ENCODE peak calls at places on chromosomes 16 and 17, in nine cellular contexts. G, N, J, E, T, Z, C, Q and A are unnamed samples. For H3K4me1, the result is how much of the 10 kb centered on the place peaks cover.

GRCh38 chr16:73831197-73831596 is 465.4 kb upstream of the PSMD7 start:
- DNase-seq in Z (no peak), N (no peak), Q (no peak), T (no peak), E (no peak), J (no peak), C (no peak), G (no peak), A (no peak)

GRCh38 chr17:78826836-78827509 is 13.6 kb downstream of the USP36 start:
- DNase-seq in J (no peak), G (no peak), Q (no peak), Z (no peak), N (no peak), E (no peak), C (no peak), T (peak), A (no peak)

GRCh38 chr17:81223758-81224122 is 975 bp upstream of the CEP131 start:
- DNase-seq in Q (no peak), N (no peak), C (peak), G (no peak), E (no peak), J (no peak), Z (no peak), T (no peak), A (no peak)

GRCh38 chr16:49530396-49530795 is 156.8 kb downstream of the C16orf78 start:
- DNase-seq in Z (no peak), E (no peak), T (no peak), Q (no peak), J (no peak), G (no peak), C (no peak), N (no peak), A (no peak)

GRCh38 chr16:1687427-1688316 is 9.6 kb downstream of the JPT2 start:
- DNase-seq in J (no peak), C (no peak), G (no peak), Q (no peak), Z (no peak), T (no peak), E (no peak), N (no peak), A (peak)

GRCh38 chr17:46179375-46179999 is 13.7 kb downstream of the KANSL1 start:
- DNase-seq in E (no peak), C (no peak), G (no peak), Z (no peak), Q (no peak), T (no peak), J (no peak), N (no peak), A (no peak)

GRCh38 chr17:39756376-39757079 is 18.8 kb downstream of the GRB7 start:
- DNase-seq in T (peak), J (no peak), E (no peak), N (no peak), Q (no peak), G (no peak), Z (no peak), C (no peak), A (no peak)

GRCh38 chr17:75645501-75645888 is 12.3 kb downstream of the SMIM5 start:
- DNase-seq in C (peak), E (no peak), Q (no peak), T (peak), J (no peak), G (no peak), N (no peak), Z (peak), A (peak)

GRCh38 chr17:67013891-67014290 is 30.5 kb upstream of the CACNG1 start:
- DNase-seq in C (no peak), E (no peak), Z (no peak), T (no peak), G (no peak), Q (no peak), N (no peak), J (no peak), A (no peak)

GRCh38 chr17:11309033-11309432 is 68.0 kb downstream of the SHISA6 start:
- DNase-seq in C (no peak), G (no peak), N (no peak), Z (no peak), Q (no peak), T (no peak), E (no peak), J (no peak), A (no peak)

GRCh38 chr17:17684901-17685774 is 3.9 kb downstream of the RAI1 start:
- DNase-seq in Z (peak), N (no peak), G (no peak), C (no peak), J (no peak), Q (no peak), E (no peak), T (no peak), A (peak)

GRCh38 chr16:6496996-6497395 is 835.6 kb upstream of the RBFOX1 start:
- DNase-seq in Q (no peak), N (no peak), C (no peak), T (no peak), E (no peak), G (no peak), J (no peak), Z (no peak), A (no peak)

GRCh38 chr16:69112285-69113129 is 7.1 kb downstream of the HAS3 start:
- DNase-seq in C (peak), G (peak), N (no peak), J (peak), Q (peak), Z (no peak), E (peak), T (peak), A (peak)

GRCh38 chr17:60506312-60506711 is 19.7 kb downstream of the APPBP2 start:
- DNase-seq in T (no peak), J (no peak), E (no peak), Q (no peak), G (no peak), N (no peak), C (no peak), Z (peak), A (no peak)

GRCh38 chr17:75151893-75152292 is 2.4 kb downstream of the JPT1 start:
- DNase-seq in G (no peak), C (no peak), T (no peak), E (no peak), N (no peak), Q (no peak), J (no peak), Z (no peak), A (no peak)

GRCh38 chr16:31916056-31916488 is 42.5 kb downstream of the ZNF267 start:
- DNase-seq in Q (no peak), C (no peak), G (no peak), N (no peak), J (no peak), T (no peak), E (no peak), Z (no peak), A (no peak)

GRCh38 chr17:77480509-77481215 is 339.9 kb downstream of the SEC14L1 start:
- DNase-seq in E (no peak), C (no peak), J (no peak), Z (no peak), G (no peak), Q (no peak), N (no peak), T (no peak), A (no peak)

GRCh38 chr17:45290269-45290765 is 26.5 kb downstream of the MAP3K14 start:
- DNase-seq in Q (no peak), Z (no peak), E (no peak), C (no peak), G (no peak), N (no peak), T (no peak), J (no peak), A (no peak)

GRCh38 chr16:69691980-69692911 is 34.1 kb downstream of the NQO1 start:
- DNase-seq in J (no peak), T (no peak), G (no peak), N (no peak), E (no peak), Z (peak), C (no peak), Q (no peak), A (no peak)

GRCh38 chr17:223723-224471 is 42.4 kb upstream of the DOC2B start:
- DNase-seq in N (no peak), G (no peak), E (peak), T (peak), Q (no peak), Z (no peak), J (no peak), C (no peak), A (no peak)

GRCh38 chr17:973053-973452 is 6.5 kb downstream of the NXN start:
- DNase-seq in N (no peak), E (no peak), Z (peak), G (no peak), Q (no peak), J (no peak), T (no peak), C (no peak), A (no peak)

GRCh38 chr16:88472637-88473205 is 19.6 kb downstream of the ZFPM1 start:
- DNase-seq in T (no peak), G (no peak), Z (no peak), Q (no peak), N (no peak), E (peak), J (no peak), C (no peak), A (no peak)

GRCh38 chr16:66871840-66872239 is 8.5 kb upstream of the PDP2 start:
- DNase-seq in T (no peak), N (no peak), E (no peak), Q (no peak), G (no peak), J (no peak), C (peak), Z (no peak), A (no peak)

GRCh38 chr17:57622886-57623433 is 122.1 kb downstream of the CCDC182 start:
- DNase-seq in G (no peak), N (no peak), E (no peak), Z (peak), C (no peak), T (no peak), J (no peak), Q (peak), A (no peak)

GRCh38 chr16:2299915-2300192 is 31.9 kb upstream of the RNPS1 start:
- DNase-seq in C (no peak), G (no peak), E (no peak), Z (no peak), J (no peak), Q (no peak), N (no peak), T (no peak), A (no peak)

GRCh38 chr16:2584742-2585650 is 47.2 kb downstream of the PDPK1 start:
- DNase-seq in C (no peak), N (no peak), J (no peak), T (peak), E (peak), Q (no peak), Z (no peak), G (no peak), A (no peak)

GRCh38 chr16:24855678-24856077 is 9.9 kb downstream of the SLC5A11 start:
- DNase-seq in E (no peak), T (peak), G (no peak), Q (no peak), Z (no peak), J (no peak), N (no peak), C (no peak), A (no peak)

GRCh38 chr17:51439395-51440229 is 179.3 kb downstream of the UTP18 start:
- DNase-seq in G (no peak), T (no peak), Z (peak), C (no peak), E (no peak), Q (no peak), J (no peak), N (no peak), A (peak)

GRCh38 chr17:78034429-78035091 is 76.1 kb downstream of the TNRC6C start:
- DNase-seq in N (no peak), E (no peak), C (no peak), J (no peak), Q (no peak), T (no peak), Z (peak), G (no peak), A (no peak)

GRCh38 chr16:23924138-23924537 is 88.4 kb downstream of the PRKCB start:
- DNase-seq in G (no peak), Q (no peak), J (no peak), C (no peak), T (no peak), Z (no peak), E (no peak), N (no peak), A (no peak)

GRCh38 chr17:77842148-77842905 is 116.2 kb upstream of the TNRC6C start:
- DNase-seq in C (no peak), T (peak), J (no peak), Z (peak), Q (no peak), E (peak), G (no peak), N (no peak), A (no peak)

GRCh38 chr17:28370035-28370743 is at the start of gene VTN:
- DNase-seq in J (peak), E (peak), T (no peak), G (no peak), Q (peak), N (no peak), Z (no peak), C (no peak), A (no peak)

GRCh38 chr17:60369727-60370126 is 22.2 kb downstream of the USP32 start:
- DNase-seq in E (no peak), T (no peak), Z (no peak), G (no peak), J (no peak), N (no peak), C (no peak), Q (no peak), A (no peak)

GRCh38 chr17:38451030-38451839 is 23.0 kb downstream of the ARHGAP23 start:
- DNase-seq in N (peak), Q (peak), C (no peak), G (no peak), J (no peak), T (no peak), Z (no peak), E (peak), A (peak)

GRCh38 chr17:19578545-19578944 is 44.9 kb downstream of the SLC47A1 start:
- DNase-seq in Q (no peak), E (no peak), J (no peak), T (no peak), Z (no peak), C (no peak), G (no peak), N (no peak), A (no peak)

GRCh38 chr17:47401100-47401499 is 77.3 kb downstream of the EFCAB13 start:
- DNase-seq in Q (no peak), J (no peak), G (no peak), E (no peak), Z (no peak), T (no peak), N (no peak), C (no peak), A (no peak)

GRCh38 chr16:46727184-46727583 is 21.0 kb downstream of the MYLK3 start:
- DNase-seq in Q (no peak), E (no peak), C (no peak), G (no peak), T (no peak), N (no peak), J (no peak), Z (no peak), A (no peak)

GRCh38 chr16:24309222-24309905 is 53.2 kb downstream of the CACNG3 start:
- DNase-seq in G (no peak), Q (no peak), E (no peak), J (no peak), T (no peak), N (no peak), C (no peak), Z (peak), A (no peak)

DNA sequence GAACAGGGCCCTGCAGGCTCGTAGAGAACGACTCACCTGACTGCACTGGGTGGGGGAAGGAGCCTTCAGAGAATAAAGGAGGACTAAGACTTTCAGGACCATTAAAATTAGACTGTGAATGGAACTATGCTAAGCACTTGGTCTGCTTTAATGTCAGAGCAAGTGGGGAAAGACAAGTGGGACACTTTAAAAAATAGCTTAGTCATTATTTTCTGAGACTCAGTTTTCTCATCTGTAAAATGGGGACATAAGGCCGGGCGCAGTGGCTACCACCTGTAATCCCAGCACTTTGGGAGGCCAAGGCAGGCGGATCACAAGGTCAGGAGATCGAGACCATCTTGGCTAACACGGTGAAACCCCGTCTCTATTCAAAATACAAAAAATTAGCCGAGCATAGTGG is 19.3 kb upstream of the BCO1 start:
- DNase-seq in T (no peak), J (no peak), Z (no peak), Q (no peak), N (no peak), E (no peak), C (no peak), G (no peak), A (no peak)
- H3K27ac ChIP-seq in T (no peak), J (no peak), Z (no peak), Q (no peak), N (no peak), E (no peak), C (no peak), G (no peak), A (no peak)

DNA sequence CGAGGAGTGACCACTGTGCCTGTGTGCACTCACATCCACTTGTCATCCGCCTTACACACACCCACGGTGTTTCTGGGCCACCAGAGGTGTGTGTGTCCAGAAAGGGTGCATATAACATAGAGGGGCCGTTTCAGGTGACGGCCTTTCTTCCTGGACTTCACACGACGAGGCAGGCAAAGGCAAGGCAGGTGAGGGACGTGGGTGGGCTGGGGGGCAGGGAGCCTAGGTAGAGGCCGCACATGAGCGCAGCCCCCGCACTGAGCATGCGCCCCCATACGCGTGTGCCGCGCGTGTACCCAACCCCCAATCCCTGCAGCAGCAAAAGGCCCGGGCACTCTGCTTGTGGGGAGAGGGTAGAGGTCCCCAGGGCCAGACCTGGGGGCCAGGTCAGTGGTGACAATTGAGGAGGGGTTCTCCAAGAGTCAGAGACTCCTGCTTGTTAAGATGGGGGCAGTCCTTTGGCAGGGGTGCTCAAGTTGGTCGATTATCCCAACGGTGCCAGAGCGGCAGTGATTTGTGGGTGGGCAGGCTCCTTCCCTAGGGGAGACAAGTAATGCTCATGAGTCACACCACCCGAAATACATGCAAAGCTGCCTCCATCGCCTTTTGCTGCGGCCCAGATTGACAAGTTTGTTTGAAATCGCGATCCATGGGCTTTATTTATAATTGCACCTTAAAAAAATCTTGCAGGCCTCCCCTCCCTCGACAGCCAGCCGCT is 972 bp upstream of the GIT1 start:
- DNase-seq in J (no peak), N (no peak), C (no peak), G (no peak), Q (no peak), Z (no peak), E (no peak), T (peak), A (no peak)
- H3K4me1 ChIP-seq in J (half or more), N (under half), C (under half), G (half or more), Q (under half), Z (half or more), E (half or more), T (half or more), A (half or more)

GRCh38 chr17:7889166-7889584 is 586 bp downstream of the CHD3 start:
- DNase-seq in N (no peak), C (peak), T (peak), Q (peak), E (peak), J (peak), G (no peak), Z (peak), A (peak)
- H3K4me3 ChIP-seq in N (no peak), C (no peak), T (no peak), Q (no peak), E (peak), J (no peak), G (no peak), Z (no peak), A (no peak)

GRCh38 chr16:4487955-4488481 is 11.8 kb downstream of the HMOX2 start:
- DNase-seq in N (no peak), E (no peak), J (no peak), T (no peak), Z (peak), Q (no peak), G (no peak), C (no peak), A (no peak)

GRCh38 chr16:4488486-4488967 is 12.3 kb downstream of the HMOX2 start:
- DNase-seq in J (no peak), Z (no peak), G (no peak), N (no peak), C (no peak), E (no peak), Q (no peak), T (no peak), A (no peak)

GRCh38 chr16:4481965-4482364 is 5.8 kb downstream of the HMOX2 start:
- DNase-seq in T (no peak), G (no peak), J (no peak), Z (no peak), E (no peak), C (no peak), N (no peak), Q (no peak), A (no peak)

GRCh38 chr16:4489030-4489429 is 12.8 kb downstream of the HMOX2 start:
- DNase-seq in Q (no peak), G (no peak), N (no peak), T (no peak), C (no peak), Z (peak), E (no peak), J (no peak), A (no peak)

GRCh38 chr16:4486126-4486893 is 10.1 kb downstream of the HMOX2 start:
- DNase-seq in Z (no peak), G (no peak), N (no peak), Q (peak), T (no peak), J (no peak), C (no peak), E (peak), A (peak)
- H3K27ac ChIP-seq in Z (no peak), G (no peak), N (peak), Q (peak), T (peak), J (no peak), C (no peak), E (peak), A (peak)

DNA sequence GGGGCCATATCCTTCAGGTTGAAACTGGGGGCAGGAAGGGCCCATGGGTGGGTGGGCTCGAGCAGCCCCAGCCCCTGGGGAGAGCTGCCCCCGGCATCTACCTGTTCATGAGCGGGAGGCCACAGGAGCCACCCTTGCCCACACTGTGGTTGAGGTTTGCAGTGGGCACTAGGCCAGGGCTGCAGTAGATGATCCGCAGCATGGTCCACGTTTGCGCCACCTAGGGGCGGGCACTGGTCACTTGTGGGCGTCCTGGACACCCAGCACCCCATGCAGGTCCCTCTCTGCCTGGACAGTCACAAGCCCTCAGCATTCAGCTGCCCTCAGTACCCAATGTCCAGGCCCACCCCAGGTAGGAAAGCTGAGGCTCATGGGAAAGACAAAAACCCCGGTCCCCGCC is 1.8 kb upstream of the JMJD8 start:
- DNase-seq in J (no peak), Q (peak), T (no peak), Z (no peak), E (no peak), G (no peak), C (peak), N (no peak), A (peak)
- H3K4me1 ChIP-seq in J (under half), Q (under half), T (half or more), Z (half or more), E (half or more), G (under half), C (under half), N (under half), A (under half)

GRCh38 chr17:3559270-3559645 is 1.6 kb upstream of the TRPV3 start:
- DNase-seq in Q (no peak), G (no peak), E (no peak), T (no peak), Z (no peak), J (no peak), C (no peak), N (no peak), A (no peak)
- H3K4me3 ChIP-seq in Q (no peak), G (no peak), E (no peak), T (no peak), Z (no peak), J (no peak), C (no peak), N (no peak), A (no peak)